ENCODE peak calls at places on chromosomes 5 and 9, in eight cellular contexts. One of them, this sample, is unnamed.

GRCh38 chr5:180090769-180091546 is 19.4 kb upstream of the RNF130 start:
- DNase-seq in thyroid gland: peak
- DNase-seq in right lobe of liver: peak
- DNase-seq in tibial nerve: no peak
- DNase-seq in prostate gland: peak
- DNase-seq in H1: no peak
- DNase-seq in vagina: no peak
- DNase-seq in adrenal gland: peak
- DNase-seq in this sample: peak

GRCh38 chr5:27830551-27830950 is 792.2 kb upstream of the CDH9 start:
- DNase-seq in thyroid gland: no peak
- DNase-seq in vagina: no peak
- DNase-seq in adrenal gland: no peak
- DNase-seq in tibial nerve: no peak
- DNase-seq in H1: no peak
- DNase-seq in prostate gland: no peak
- DNase-seq in right lobe of liver: no peak
- DNase-seq in this sample: no peak

GRCh38 chr5:78597068-78597857 is 51.3 kb downstream of the LHFPL2 start:
- DNase-seq in tibial nerve: no peak
- DNase-seq in H1: no peak
- DNase-seq in prostate gland: no peak
- DNase-seq in vagina: no peak
- DNase-seq in thyroid gland: no peak
- DNase-seq in adrenal gland: no peak
- DNase-seq in right lobe of liver: no peak
- DNase-seq in this sample: no peak

GRCh38 chr5:107618233-107618632 is 52.5 kb downstream of the EFNA5 start:
- DNase-seq in tibial nerve: no peak
- DNase-seq in adrenal gland: no peak
- DNase-seq in right lobe of liver: no peak
- DNase-seq in prostate gland: no peak
- DNase-seq in vagina: no peak
- DNase-seq in thyroid gland: no peak
- DNase-seq in H1: no peak
- DNase-seq in this sample: no peak

GRCh38 chr5:179776413-179776938 is 17.3 kb upstream of the LTC4S start:
- DNase-seq in prostate gland: no peak
- DNase-seq in right lobe of liver: no peak
- DNase-seq in thyroid gland: no peak
- DNase-seq in H1: no peak
- DNase-seq in vagina: no peak
- DNase-seq in adrenal gland: no peak
- DNase-seq in tibial nerve: no peak
- DNase-seq in this sample: no peak

GRCh38 chr5:68115584-68115983 is 100.0 kb upstream of the PIK3R1 start:
- DNase-seq in adrenal gland: no peak
- DNase-seq in thyroid gland: no peak
- DNase-seq in prostate gland: no peak
- DNase-seq in H1: no peak
- DNase-seq in tibial nerve: no peak
- DNase-seq in right lobe of liver: no peak
- DNase-seq in vagina: no peak
- DNase-seq in this sample: no peak

GRCh38 chr5:170945275-170945674 is 83.5 kb downstream of the RANBP17 start:
- DNase-seq in thyroid gland: no peak
- DNase-seq in H1: no peak
- DNase-seq in vagina: no peak
- DNase-seq in prostate gland: no peak
- DNase-seq in tibial nerve: no peak
- DNase-seq in adrenal gland: no peak
- DNase-seq in right lobe of liver: no peak
- DNase-seq in this sample: no peak

GRCh38 chr5:33079548-33079947 is 361.2 kb upstream of the TARS1 start:
- DNase-seq in thyroid gland: no peak
- DNase-seq in prostate gland: no peak
- DNase-seq in adrenal gland: no peak
- DNase-seq in vagina: no peak
- DNase-seq in right lobe of liver: no peak
- DNase-seq in H1: no peak
- DNase-seq in tibial nerve: no peak
- DNase-seq in this sample: no peak

GRCh38 chr9:127384016-127384730 is 12.8 kb upstream of the SLC2A8 start:
- DNase-seq in vagina: no peak
- DNase-seq in adrenal gland: no peak
- DNase-seq in H1: no peak
- DNase-seq in right lobe of liver: no peak
- DNase-seq in thyroid gland: peak
- DNase-seq in prostate gland: no peak
- DNase-seq in tibial nerve: no peak
- DNase-seq in this sample: peak

GRCh38 chr9:127386981-127387380 is 10.0 kb upstream of the SLC2A8 start:
- DNase-seq in H1: no peak
- DNase-seq in right lobe of liver: no peak
- DNase-seq in vagina: peak
- DNase-seq in tibial nerve: no peak
- DNase-seq in adrenal gland: no peak
- DNase-seq in prostate gland: no peak
- DNase-seq in thyroid gland: no peak
- DNase-seq in this sample: no peak

GRCh38 chr9:127382541-127382940 is 14.4 kb upstream of the SLC2A8 start:
- DNase-seq in prostate gland: no peak
- DNase-seq in right lobe of liver: no peak
- DNase-seq in thyroid gland: no peak
- DNase-seq in adrenal gland: no peak
- DNase-seq in H1: no peak
- DNase-seq in vagina: no peak
- DNase-seq in tibial nerve: no peak
- DNase-seq in this sample: no peak

GRCh38 chr9:127386249-127386648 is 10.7 kb upstream of the SLC2A8 start:
- DNase-seq in prostate gland: no peak
- DNase-seq in right lobe of liver: no peak
- DNase-seq in adrenal gland: no peak
- DNase-seq in tibial nerve: no peak
- DNase-seq in H1: no peak
- DNase-seq in thyroid gland: no peak
- DNase-seq in vagina: peak
- DNase-seq in this sample: no peak

GRCh38 chr9:127384901-127385300 is 12.1 kb upstream of the SLC2A8 start:
- DNase-seq in adrenal gland: no peak
- DNase-seq in H1: no peak
- DNase-seq in vagina: peak
- DNase-seq in prostate gland: no peak
- DNase-seq in thyroid gland: no peak
- DNase-seq in right lobe of liver: no peak
- DNase-seq in tibial nerve: no peak
- DNase-seq in this sample: peak
- H3K27ac ChIP-seq in adrenal gland: no peak
- H3K27ac ChIP-seq in H1: no peak
- H3K27ac ChIP-seq in vagina: no peak
- H3K27ac ChIP-seq in prostate gland: no peak
- H3K27ac ChIP-seq in thyroid gland: no peak
- H3K27ac ChIP-seq in right lobe of liver: no peak
- H3K27ac ChIP-seq in tibial nerve: no peak
- H3K27ac ChIP-seq in this sample: no peak

GRCh38 chr9:120926397-120926928 is at the start of gene TRAF1:
- DNase-seq in right lobe of liver: no peak
- DNase-seq in adrenal gland: no peak
- DNase-seq in thyroid gland: no peak
- DNase-seq in H1: no peak
- DNase-seq in tibial nerve: no peak
- DNase-seq in vagina: no peak
- DNase-seq in prostate gland: no peak
- DNase-seq in this sample: no peak

GRCh38 chr9:120928015-120928719 is 1.6 kb upstream of the TRAF1 start:
- DNase-seq in tibial nerve: no peak
- DNase-seq in prostate gland: peak
- DNase-seq in thyroid gland: peak
- DNase-seq in vagina: no peak
- DNase-seq in right lobe of liver: no peak
- DNase-seq in H1: no peak
- DNase-seq in adrenal gland: peak
- DNase-seq in this sample: no peak

GRCh38 chr9:120927125-120928014 is 774 bp upstream of the TRAF1 start:
- DNase-seq in right lobe of liver: no peak
- DNase-seq in tibial nerve: no peak
- DNase-seq in thyroid gland: no peak
- DNase-seq in vagina: no peak
- DNase-seq in prostate gland: no peak
- DNase-seq in H1: no peak
- DNase-seq in adrenal gland: no peak
- DNase-seq in this sample: no peak

GRCh38 chr9:120929392-120929791 is 2.8 kb upstream of the TRAF1 start:
- DNase-seq in vagina: no peak
- DNase-seq in thyroid gland: peak
- DNase-seq in H1: no peak
- DNase-seq in tibial nerve: no peak
- DNase-seq in prostate gland: no peak
- DNase-seq in adrenal gland: no peak
- DNase-seq in right lobe of liver: no peak
- DNase-seq in this sample: no peak

DNA sequence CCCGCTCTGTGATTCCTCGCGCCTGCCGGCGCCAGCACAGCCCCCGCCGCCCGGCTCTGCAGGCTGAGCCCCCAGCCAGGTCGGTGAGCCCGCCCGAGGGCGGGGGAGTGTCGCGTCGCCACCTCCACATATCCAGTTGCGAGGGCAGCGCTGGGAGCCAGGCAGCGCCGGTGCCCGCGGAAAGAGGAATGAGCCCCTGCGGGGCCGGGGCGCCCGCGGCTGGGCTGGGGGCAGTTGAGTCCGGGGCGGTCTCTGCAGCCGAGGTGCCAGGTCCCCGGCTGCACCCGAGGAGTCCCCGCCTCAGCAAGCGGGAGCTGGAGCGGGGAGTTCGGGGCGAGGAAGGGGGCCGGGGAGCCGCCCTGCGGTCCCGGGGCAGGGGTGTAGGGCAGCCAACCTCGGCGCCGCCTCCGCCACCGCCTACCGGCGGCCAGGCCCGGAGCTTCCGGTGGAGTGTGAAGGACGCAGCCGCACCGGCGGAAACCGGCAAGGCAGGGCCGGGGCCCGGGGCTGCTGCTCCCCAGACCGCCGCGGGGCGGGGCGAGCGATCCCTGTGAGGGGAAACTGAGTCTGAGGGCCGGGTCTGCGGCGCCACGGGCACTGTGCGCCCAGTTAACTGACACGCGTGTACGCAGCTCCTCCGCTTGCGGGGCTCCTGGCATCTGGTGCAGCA is 2.3 kb upstream of the TRAF1 start:
- DNase-seq in right lobe of liver: peak
- DNase-seq in prostate gland: peak
- DNase-seq in tibial nerve: peak
- DNase-seq in adrenal gland: peak
- DNase-seq in H1: no peak
- DNase-seq in vagina: no peak
- DNase-seq in thyroid gland: peak
- DNase-seq in this sample: peak
- TF ChIP-seq POLR2A in right lobe of liver: peak
- TF ChIP-seq POLR2A in prostate gland: peak
- TF ChIP-seq POLR2A in tibial nerve: peak
- TF ChIP-seq POLR2A in adrenal gland: peak
- TF ChIP-seq POLR2A in H1: no peak
- TF ChIP-seq POLR2A in vagina: peak
- TF ChIP-seq POLR2A in thyroid gland: no peak
- TF ChIP-seq POLR2A in this sample: no peak

GRCh38 chr5:119370521-119370920 is 14.7 kb downstream of the TNFAIP8 start:
- DNase-seq in tibial nerve: no peak
- DNase-seq in prostate gland: no peak
- DNase-seq in thyroid gland: no peak
- DNase-seq in right lobe of liver: no peak
- DNase-seq in H1: no peak
- DNase-seq in vagina: no peak
- DNase-seq in adrenal gland: no peak
- DNase-seq in this sample: no peak
- H3K27ac ChIP-seq in tibial nerve: no peak
- H3K27ac ChIP-seq in prostate gland: no peak
- H3K27ac ChIP-seq in thyroid gland: no peak
- H3K27ac ChIP-seq in right lobe of liver: no peak
- H3K27ac ChIP-seq in H1: no peak
- H3K27ac ChIP-seq in vagina: no peak
- H3K27ac ChIP-seq in adrenal gland: no peak
- H3K27ac ChIP-seq in this sample: no peak

DNA sequence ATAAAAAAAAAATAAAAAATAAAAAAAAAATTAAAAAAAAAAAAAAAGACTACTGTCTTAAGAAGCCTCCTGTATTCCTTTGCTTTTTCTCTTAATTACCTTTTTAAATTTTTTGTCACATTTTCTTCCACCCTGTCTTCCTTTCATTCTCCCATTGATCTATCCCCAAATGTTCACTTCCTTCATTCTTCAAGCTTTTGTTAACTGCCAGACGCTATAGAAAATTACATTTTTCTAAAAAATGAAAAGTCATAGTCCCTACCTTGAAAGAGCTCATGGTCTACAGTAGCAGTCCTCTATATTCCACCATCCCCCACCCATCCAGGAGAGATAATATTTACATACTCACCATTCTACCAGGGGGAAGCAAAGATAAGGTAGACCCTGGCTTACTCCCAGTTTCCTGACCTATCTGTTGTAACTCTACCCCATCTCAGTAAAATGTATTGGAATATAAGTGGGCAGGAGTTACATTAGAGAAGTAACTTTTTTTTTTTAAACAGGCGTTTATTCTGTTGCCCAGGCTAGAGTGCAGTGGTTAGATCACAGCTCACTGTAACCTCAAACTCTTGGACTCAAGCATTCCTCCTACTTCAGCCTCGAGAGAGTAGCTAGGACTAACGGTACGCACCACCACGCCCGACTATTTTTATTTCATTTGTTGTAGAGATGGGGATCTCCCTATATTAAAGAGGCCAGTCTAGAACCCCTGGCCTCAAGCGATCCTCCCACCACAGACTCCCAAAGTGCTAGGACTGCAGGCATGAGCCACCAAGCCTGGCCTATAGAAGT is 3.8 kb upstream of the PRKAA1 start:
- DNase-seq in adrenal gland: no peak
- DNase-seq in vagina: no peak
- DNase-seq in right lobe of liver: no peak
- DNase-seq in H1: no peak
- DNase-seq in tibial nerve: no peak
- DNase-seq in thyroid gland: no peak
- DNase-seq in prostate gland: no peak
- DNase-seq in this sample: no peak
- TF ChIP-seq POLR2A in adrenal gland: no peak
- TF ChIP-seq POLR2A in vagina: no peak
- TF ChIP-seq POLR2A in right lobe of liver: no peak
- TF ChIP-seq POLR2A in H1: no peak
- TF ChIP-seq POLR2A in tibial nerve: no peak
- TF ChIP-seq POLR2A in thyroid gland: no peak
- TF ChIP-seq POLR2A in prostate gland: no peak
- TF ChIP-seq POLR2A in this sample: no peak

DNA sequence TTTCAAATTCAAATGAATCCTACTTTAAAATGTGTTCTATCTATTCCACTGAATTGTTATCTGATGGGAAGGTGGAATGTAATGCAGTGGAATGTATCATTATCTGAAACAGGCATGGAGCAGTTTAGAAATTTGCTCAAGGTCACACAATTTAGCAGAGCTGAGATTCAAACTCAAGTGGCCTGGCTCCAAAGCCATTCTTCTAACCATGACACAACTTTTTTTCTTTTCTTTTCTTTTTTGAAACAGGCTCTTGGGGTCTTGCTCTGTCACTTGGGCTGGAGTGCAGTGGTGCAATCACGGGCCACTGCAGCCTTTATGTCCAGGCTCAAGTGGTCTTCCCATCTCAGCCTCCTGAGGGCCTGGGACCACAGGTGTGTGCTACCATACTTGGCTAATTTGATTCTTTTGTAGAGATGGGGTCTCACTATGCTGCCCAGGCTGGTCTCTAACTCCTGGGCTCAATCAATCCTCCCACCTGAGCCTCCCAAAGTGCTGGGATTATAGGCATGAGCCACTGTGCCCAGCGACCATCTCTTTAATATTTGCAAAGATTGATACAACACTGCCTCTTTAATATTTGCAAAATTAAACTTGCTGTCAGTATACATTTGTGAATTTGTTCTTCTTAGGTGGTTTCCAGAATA is 50.0 kb downstream of the CAST start:
- DNase-seq in tibial nerve: no peak
- DNase-seq in right lobe of liver: no peak
- DNase-seq in prostate gland: no peak
- DNase-seq in thyroid gland: no peak
- DNase-seq in H1: no peak
- DNase-seq in vagina: no peak
- DNase-seq in adrenal gland: peak
- DNase-seq in this sample: no peak
- H3K27ac ChIP-seq in tibial nerve: no peak
- H3K27ac ChIP-seq in right lobe of liver: no peak
- H3K27ac ChIP-seq in prostate gland: no peak
- H3K27ac ChIP-seq in thyroid gland: no peak
- H3K27ac ChIP-seq in H1: no peak
- H3K27ac ChIP-seq in vagina: no peak
- H3K27ac ChIP-seq in adrenal gland: no peak
- H3K27ac ChIP-seq in this sample: no peak

This sample was measured in upper lobe of left lung.